ENCODE peak calls at places on chromosome 17, in seven cellular contexts. M, A, R, V, W, H and U are unnamed samples.

GRCh38 chr17:76544123-76544915 is 4.5 kb downstream of the PRCD start:
- DNase-seq in A (no peak), W (no peak), V (no peak), R (peak), M (no peak), H (peak), U (peak)

GRCh38 chr17:75854881-75855309 is 240 bp downstream of the WBP2 start:
- DNase-seq in H (no peak), V (no peak), A (no peak), R (no peak), W (no peak), M (no peak), U (no peak)

GRCh38 chr17:71084219-71084618 is 914.9 kb downstream of the KCNJ2 start:
- DNase-seq in W (no peak), A (no peak), M (peak), V (peak), H (no peak), R (no peak), U (no peak)

GRCh38 chr17:7557147-7557764 is 1.3 kb upstream of the TNFSF13 start:
- DNase-seq in A (no peak), M (no peak), V (no peak), R (peak), W (no peak), H (peak), U (no peak)

GRCh38 chr17:10127819-10128375 is 70.5 kb downstream of the GAS7 start:
- DNase-seq in R (peak), A (no peak), W (peak), V (no peak), H (peak), M (no peak), U (peak)

GRCh38 chr17:11278984-11279270 is 37.9 kb downstream of the SHISA6 start:
- DNase-seq in H (no peak), A (no peak), V (no peak), W (no peak), R (no peak), M (no peak), U (no peak)

GRCh38 chr17:74962622-74963394 is 9.8 kb downstream of the HID1 start:
- DNase-seq in A (no peak), M (no peak), H (no peak), R (no peak), W (no peak), V (no peak), U (no peak)

GRCh38 chr17:47934856-47935255 is 6.5 kb upstream of the PNPO start:
- DNase-seq in V (no peak), W (no peak), A (no peak), M (peak), H (no peak), R (no peak), U (peak)

GRCh38 chr17:2691069-2691871 is 20.3 kb downstream of the CLUH start:
- DNase-seq in M (no peak), V (no peak), W (no peak), R (peak), A (no peak), H (peak), U (peak)

GRCh38 chr17:77440571-77440981 is 299.8 kb downstream of the SEC14L1 start:
- DNase-seq in V (no peak), W (no peak), R (no peak), H (no peak), M (no peak), A (no peak), U (peak)

DNA sequence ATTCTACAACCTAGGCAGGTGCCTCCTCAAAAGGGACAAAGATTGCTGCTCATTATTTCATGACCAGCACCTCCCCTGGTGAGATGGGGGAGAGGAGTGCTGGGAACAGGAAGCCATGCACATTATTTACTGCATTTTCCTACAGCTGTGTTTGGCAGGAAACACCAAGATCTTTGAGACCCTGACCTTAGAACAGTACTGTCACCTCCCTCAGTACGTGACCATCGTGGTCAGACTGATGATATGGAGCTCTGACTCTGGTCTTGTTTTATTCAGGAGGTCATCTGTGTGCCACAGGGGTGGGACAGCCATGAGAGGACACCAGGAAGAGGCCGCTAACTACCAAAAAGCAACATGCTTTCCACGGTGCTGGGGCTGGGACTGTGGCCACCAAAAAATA is 37.4 kb downstream of the USP22 start:
- DNase-seq in V (no peak), H (no peak), A (no peak), M (no peak), R (peak), W (no peak), U (peak)
- H3K27ac ChIP-seq in V (no peak), H (no peak), A (no peak), M (no peak), R (no peak), W (no peak), U (peak)

DNA sequence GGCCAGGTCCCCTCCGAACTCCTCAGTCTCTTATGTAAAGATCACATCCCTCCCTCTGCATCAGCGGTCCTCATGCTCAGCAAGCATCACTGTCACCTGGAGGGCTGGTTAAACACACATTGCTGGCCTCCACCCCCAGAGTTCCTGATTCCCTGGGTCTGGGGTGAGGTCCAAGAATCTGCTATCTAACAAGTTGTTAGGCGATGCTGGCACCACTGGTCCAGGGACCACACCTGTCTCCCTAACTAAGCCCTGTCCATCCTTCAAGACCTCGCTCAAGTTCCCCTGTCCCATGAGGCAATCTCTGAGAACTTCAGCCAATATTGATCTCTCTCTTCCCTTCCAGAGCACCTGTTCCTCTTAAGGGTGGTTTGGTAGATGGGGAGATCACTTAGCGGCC is 44.2 kb downstream of the CUEDC1 start:
- DNase-seq in H (no peak), W (no peak), M (no peak), A (no peak), V (no peak), R (no peak), U (no peak)
- H3K27ac ChIP-seq in H (no peak), W (peak), M (no peak), A (no peak), V (no peak), R (no peak), U (no peak)

GRCh38 chr17:35587074-35587961 is at the start of gene AP2B1:
- DNase-seq in H (peak), W (peak), A (peak), V (peak), R (peak), M (peak), U (peak)

GRCh38 chr17:35590249-35590824 is 3.2 kb downstream of the AP2B1 start:
- DNase-seq in A (no peak), M (no peak), H (no peak), R (no peak), W (no peak), V (no peak), U (no peak)

GRCh38 chr17:35586569-35587073 is 501 bp upstream of the AP2B1 start:
- DNase-seq in V (no peak), A (no peak), W (no peak), R (no peak), M (no peak), H (no peak), U (no peak)

GRCh38 chr17:35588196-35588920 is 1.2 kb downstream of the AP2B1 start:
- DNase-seq in V (no peak), M (peak), R (no peak), W (no peak), H (no peak), A (no peak), U (no peak)
- H3K27ac ChIP-seq in V (no peak), M (peak), R (no peak), W (peak), H (no peak), A (no peak), U (peak)

GRCh38 chr17:65785109-65785508 is 223.7 kb upstream of the AXIN2 start:
- DNase-seq in R (no peak), A (no peak), V (no peak), W (no peak), M (peak), H (no peak), U (no peak)

GRCh38 chr17:65786479-65786878 is 225.0 kb upstream of the AXIN2 start:
- DNase-seq in H (no peak), W (no peak), V (no peak), M (no peak), R (no peak), A (no peak), U (no peak)

GRCh38 chr17:65787503-65787902 is 226.1 kb upstream of the AXIN2 start:
- DNase-seq in A (no peak), W (no peak), H (no peak), R (no peak), M (no peak), V (no peak), U (no peak)

DNA sequence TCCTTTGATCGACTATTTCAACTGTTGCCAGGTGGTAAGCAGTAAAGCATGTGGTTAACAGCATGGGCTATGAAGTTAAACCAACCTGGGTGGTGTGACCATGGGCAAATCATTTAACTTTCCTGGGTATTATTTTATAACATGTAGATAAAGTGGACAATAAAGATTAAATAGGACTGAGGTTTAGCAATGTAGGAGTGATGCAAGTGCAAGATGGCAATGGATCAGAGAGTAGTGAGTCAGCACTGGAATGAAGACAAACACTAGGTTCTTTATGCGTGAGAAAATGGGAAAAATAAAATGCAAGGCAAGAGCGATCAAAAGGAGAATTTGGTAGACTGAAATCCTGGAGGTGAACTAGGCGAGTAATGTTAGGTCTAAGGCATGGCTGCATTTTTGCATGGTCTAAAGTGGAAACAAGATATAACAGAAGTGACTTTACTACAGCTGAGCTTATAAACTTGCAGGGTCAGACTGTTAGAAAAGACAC is 222.4 kb upstream of the AXIN2 start:
- DNase-seq in W (no peak), H (no peak), M (peak), R (no peak), V (no peak), A (no peak), U (no peak)
- H3K27ac ChIP-seq in W (peak), H (no peak), M (no peak), R (no peak), V (no peak), A (no peak), U (no peak)

GRCh38 chr17:27315796-27316465 is 22.0 kb downstream of the WSB1 start:
- DNase-seq in H (no peak), W (no peak), A (no peak), R (no peak), V (no peak), M (no peak), U (no peak)

GRCh38 chr17:27319536-27320221 is 25.8 kb downstream of the WSB1 start:
- DNase-seq in R (peak), M (no peak), A (no peak), V (no peak), W (no peak), H (peak), U (no peak)

GRCh38 chr17:27320222-27320560 is 26.3 kb downstream of the WSB1 start:
- DNase-seq in H (no peak), M (no peak), R (no peak), W (no peak), A (no peak), V (no peak), U (no peak)

GRCh38 chr17:27318228-27318627 is 24.3 kb downstream of the WSB1 start:
- DNase-seq in A (no peak), M (no peak), V (no peak), R (no peak), H (no peak), W (no peak), U (no peak)

DNA sequence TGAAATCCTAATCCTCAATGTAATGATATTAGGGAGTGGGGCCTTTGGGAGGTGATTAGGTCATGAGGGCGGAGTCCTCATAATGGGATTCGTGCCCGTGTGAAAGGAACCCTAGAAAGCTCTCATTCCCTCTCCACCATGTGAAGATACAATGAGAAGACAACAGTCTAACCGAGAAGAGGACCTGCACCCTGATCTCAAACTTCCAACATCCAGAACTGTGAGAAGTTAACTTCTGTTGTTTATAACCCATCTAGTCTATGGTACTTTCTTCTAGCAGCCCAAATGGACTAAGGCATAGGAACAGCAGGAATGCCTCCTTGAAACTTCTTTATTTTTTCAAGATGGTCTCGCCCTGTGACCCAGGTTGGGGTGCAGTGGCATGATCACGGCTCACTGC is 24.7 kb downstream of the WSB1 start:
- DNase-seq in W (no peak), A (no peak), H (no peak), V (no peak), M (no peak), R (no peak), U (no peak)
- H3K27ac ChIP-seq in W (no peak), A (no peak), H (no peak), V (no peak), M (no peak), R (peak), U (no peak)

GRCh38 chr17:37502009-37502936 is 12.6 kb downstream of the DUSP14 start:
- DNase-seq in H (no peak), A (no peak), R (no peak), W (no peak), M (no peak), V (no peak), U (no peak)
- H3K27ac ChIP-seq in H (no peak), A (no peak), R (no peak), W (no peak), M (no peak), V (no peak), U (no peak)

DNA sequence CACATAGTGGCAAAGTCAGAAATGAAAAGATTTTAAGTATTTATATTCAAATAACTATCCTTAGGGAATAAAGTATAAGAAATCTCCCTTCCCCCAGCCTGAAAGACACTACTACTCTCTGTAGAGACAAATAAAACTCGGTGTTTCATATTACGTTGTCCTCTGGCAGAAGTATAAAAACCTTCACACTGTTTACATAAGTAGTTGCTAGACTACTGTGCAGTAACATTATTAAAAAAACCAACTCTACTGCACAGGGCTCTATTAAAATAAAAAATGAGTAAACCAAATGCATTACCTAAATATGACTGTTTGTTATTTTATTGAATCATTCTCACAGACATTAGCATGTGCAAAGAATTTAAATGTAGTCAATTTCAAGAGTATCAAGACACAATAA is 67.4 kb downstream of the MED13 start:
- DNase-seq in W (no peak), R (no peak), H (no peak), M (peak), A (no peak), V (no peak), U (no peak)
- H3K27ac ChIP-seq in W (no peak), R (no peak), H (no peak), M (no peak), A (no peak), V (no peak), U (no peak)